ENCODE peak calls at places on chromosome 19, in seven cellular contexts. One of them, this sample, is unnamed.

GRCh38 chr19:48292798-48293197 is 22.9 kb downstream of the ZNF114 start:
- DNase-seq in NCI-H69: no peak
- DNase-seq in nephron progenitor cell: no peak
- DNase-seq in frontal cortex: no peak
- DNase-seq in brain microvascular endothelial cell: peak
- DNase-seq in cardiac fibroblast: peak
- DNase-seq in hepatic stellate cell: peak
- DNase-seq in this sample: peak

GRCh38 chr19:15683411-15683810 is 10.5 kb downstream of the CYP4F12 start:
- DNase-seq in NCI-H69: no peak
- DNase-seq in nephron progenitor cell: no peak
- DNase-seq in frontal cortex: no peak
- DNase-seq in brain microvascular endothelial cell: no peak
- DNase-seq in cardiac fibroblast: no peak
- DNase-seq in hepatic stellate cell: no peak
- DNase-seq in this sample: no peak

GRCh38 chr19:7869910-7870511 is 4.2 kb downstream of the PRR36 start:
- DNase-seq in NCI-H69: peak
- DNase-seq in nephron progenitor cell: peak
- DNase-seq in frontal cortex: no peak
- DNase-seq in brain microvascular endothelial cell: no peak
- DNase-seq in cardiac fibroblast: peak
- DNase-seq in hepatic stellate cell: no peak
- DNase-seq in this sample: no peak

GRCh38 chr19:7595466-7596133 is at the start of gene CAMSAP3:
- DNase-seq in NCI-H69: peak
- DNase-seq in nephron progenitor cell: peak
- DNase-seq in frontal cortex: peak
- DNase-seq in brain microvascular endothelial cell: no peak
- DNase-seq in cardiac fibroblast: no peak
- DNase-seq in hepatic stellate cell: no peak
- DNase-seq in this sample: no peak

GRCh38 chr19:19490247-19490968 is 24.9 kb downstream of the TSSK6 start:
- DNase-seq in NCI-H69: peak
- DNase-seq in nephron progenitor cell: peak
- DNase-seq in frontal cortex: peak
- DNase-seq in brain microvascular endothelial cell: peak
- DNase-seq in cardiac fibroblast: peak
- DNase-seq in hepatic stellate cell: peak
- DNase-seq in this sample: peak

GRCh38 chr19:8231073-8231604 is 22.0 kb downstream of the CERS4 start:
- DNase-seq in NCI-H69: no peak
- DNase-seq in nephron progenitor cell: no peak
- DNase-seq in frontal cortex: no peak
- DNase-seq in brain microvascular endothelial cell: no peak
- DNase-seq in cardiac fibroblast: no peak
- DNase-seq in hepatic stellate cell: no peak
- DNase-seq in this sample: no peak

GRCh38 chr19:42420055-42420544 is 7.1 kb downstream of the LIPE start:
- DNase-seq in NCI-H69: peak
- DNase-seq in nephron progenitor cell: peak
- DNase-seq in frontal cortex: no peak
- DNase-seq in brain microvascular endothelial cell: peak
- DNase-seq in cardiac fibroblast: peak
- DNase-seq in hepatic stellate cell: peak
- DNase-seq in this sample: peak

GRCh38 chr19:5961969-5962945 is 15.7 kb downstream of the RANBP3 start:
- DNase-seq in NCI-H69: peak
- DNase-seq in nephron progenitor cell: no peak
- DNase-seq in frontal cortex: peak
- DNase-seq in brain microvascular endothelial cell: peak
- DNase-seq in cardiac fibroblast: peak
- DNase-seq in hepatic stellate cell: peak
- DNase-seq in this sample: peak

GRCh38 chr19:30696514-30696913 is 324.3 kb downstream of the ZNF536 start:
- DNase-seq in NCI-H69: no peak
- DNase-seq in nephron progenitor cell: peak
- DNase-seq in frontal cortex: no peak
- DNase-seq in brain microvascular endothelial cell: no peak
- DNase-seq in cardiac fibroblast: no peak
- DNase-seq in hepatic stellate cell: peak
- DNase-seq in this sample: peak

GRCh38 chr19:33273881-33274662 is 28.3 kb downstream of the CEBPA start:
- DNase-seq in NCI-H69: no peak
- DNase-seq in nephron progenitor cell: peak
- DNase-seq in frontal cortex: no peak
- DNase-seq in brain microvascular endothelial cell: peak
- DNase-seq in cardiac fibroblast: peak
- DNase-seq in hepatic stellate cell: peak
- DNase-seq in this sample: no peak

GRCh38 chr19:46625731-46626130 is 842 bp upstream of the PTGIR start:
- DNase-seq in NCI-H69: no peak
- DNase-seq in nephron progenitor cell: no peak
- DNase-seq in frontal cortex: no peak
- DNase-seq in brain microvascular endothelial cell: no peak
- DNase-seq in cardiac fibroblast: no peak
- DNase-seq in hepatic stellate cell: no peak
- DNase-seq in this sample: no peak

GRCh38 chr19:57512845-57513244 is 13.1 kb downstream of the ZNF773 start:
- DNase-seq in NCI-H69: peak
- DNase-seq in nephron progenitor cell: peak
- DNase-seq in frontal cortex: no peak
- DNase-seq in brain microvascular endothelial cell: no peak
- DNase-seq in cardiac fibroblast: peak
- DNase-seq in hepatic stellate cell: no peak
- DNase-seq in this sample: no peak

GRCh38 chr19:49692102-49692599 is 1.2 kb downstream of the CPT1C start:
- DNase-seq in NCI-H69: no peak
- DNase-seq in nephron progenitor cell: peak
- DNase-seq in frontal cortex: no peak
- DNase-seq in brain microvascular endothelial cell: no peak
- DNase-seq in cardiac fibroblast: no peak
- DNase-seq in hepatic stellate cell: no peak
- DNase-seq in this sample: no peak

GRCh38 chr19:41987141-41987860 is 6.7 kb downstream of the ATP1A3 start:
- DNase-seq in NCI-H69: no peak
- DNase-seq in nephron progenitor cell: no peak
- DNase-seq in frontal cortex: no peak
- DNase-seq in brain microvascular endothelial cell: no peak
- DNase-seq in cardiac fibroblast: no peak
- DNase-seq in hepatic stellate cell: no peak
- DNase-seq in this sample: no peak

GRCh38 chr19:38721977-38722773 is 22.1 kb downstream of the CAPN12 start:
- DNase-seq in NCI-H69: no peak
- DNase-seq in nephron progenitor cell: no peak
- DNase-seq in frontal cortex: peak
- DNase-seq in brain microvascular endothelial cell: no peak
- DNase-seq in cardiac fibroblast: no peak
- DNase-seq in hepatic stellate cell: no peak
- DNase-seq in this sample: no peak

GRCh38 chr19:2355168-2356035 is 4.7 kb upstream of the TMPRSS9 start:
- DNase-seq in NCI-H69: no peak
- DNase-seq in nephron progenitor cell: no peak
- DNase-seq in frontal cortex: no peak
- DNase-seq in brain microvascular endothelial cell: no peak
- DNase-seq in cardiac fibroblast: no peak
- DNase-seq in hepatic stellate cell: no peak
- DNase-seq in this sample: no peak

GRCh38 chr19:54395685-54396084 is 19.6 kb upstream of the TTYH1 start:
- DNase-seq in NCI-H69: no peak
- DNase-seq in nephron progenitor cell: no peak
- DNase-seq in frontal cortex: no peak
- DNase-seq in brain microvascular endothelial cell: no peak
- DNase-seq in cardiac fibroblast: no peak
- DNase-seq in hepatic stellate cell: no peak
- DNase-seq in this sample: no peak

GRCh38 chr19:1942934-1943555 is 2.1 kb downstream of the CSNK1G2 start:
- DNase-seq in NCI-H69: peak
- DNase-seq in nephron progenitor cell: peak
- DNase-seq in frontal cortex: no peak
- DNase-seq in brain microvascular endothelial cell: no peak
- DNase-seq in cardiac fibroblast: no peak
- DNase-seq in hepatic stellate cell: no peak
- DNase-seq in this sample: no peak

GRCh38 chr19:48445256-48445605 is 552 bp upstream of the GRWD1 start:
- DNase-seq in NCI-H69: peak
- DNase-seq in nephron progenitor cell: no peak
- DNase-seq in frontal cortex: peak
- DNase-seq in brain microvascular endothelial cell: peak
- DNase-seq in cardiac fibroblast: peak
- DNase-seq in hepatic stellate cell: peak
- DNase-seq in this sample: peak

GRCh38 chr19:33226550-33227241 is 1.0 kb upstream of the SLC7A10 start:
- DNase-seq in NCI-H69: peak
- DNase-seq in nephron progenitor cell: peak
- DNase-seq in frontal cortex: no peak
- DNase-seq in brain microvascular endothelial cell: no peak
- DNase-seq in cardiac fibroblast: no peak
- DNase-seq in hepatic stellate cell: no peak
- DNase-seq in this sample: no peak

GRCh38 chr19:10009714-10010224 is 535 bp downstream of the COL5A3 start:
- DNase-seq in NCI-H69: no peak
- DNase-seq in nephron progenitor cell: no peak
- DNase-seq in frontal cortex: peak
- DNase-seq in brain microvascular endothelial cell: no peak
- DNase-seq in cardiac fibroblast: peak
- DNase-seq in hepatic stellate cell: peak
- DNase-seq in this sample: no peak

GRCh38 chr19:57288373-57288772 is 8.1 kb downstream of the ZNF460 start:
- DNase-seq in NCI-H69: no peak
- DNase-seq in nephron progenitor cell: no peak
- DNase-seq in frontal cortex: no peak
- DNase-seq in brain microvascular endothelial cell: no peak
- DNase-seq in cardiac fibroblast: no peak
- DNase-seq in hepatic stellate cell: no peak
- DNase-seq in this sample: no peak

GRCh38 chr19:3123088-3123721 is 12.6 kb upstream of the GNA15 start:
- DNase-seq in NCI-H69: no peak
- DNase-seq in nephron progenitor cell: no peak
- DNase-seq in frontal cortex: no peak
- DNase-seq in brain microvascular endothelial cell: no peak
- DNase-seq in cardiac fibroblast: no peak
- DNase-seq in hepatic stellate cell: no peak
- DNase-seq in this sample: no peak

GRCh38 chr19:6087074-6087506 is 23.2 kb downstream of the RFX2 start:
- DNase-seq in NCI-H69: peak
- DNase-seq in nephron progenitor cell: no peak
- DNase-seq in frontal cortex: no peak
- DNase-seq in brain microvascular endothelial cell: no peak
- DNase-seq in cardiac fibroblast: no peak
- DNase-seq in hepatic stellate cell: no peak
- DNase-seq in this sample: no peak